ENCODE peak calls at places on chromosome X, in five cellular contexts. W, N, A, K and G are unnamed samples.
A peak's percentile ranks its signal among the peaks of the same experiment; 100 is the strongest.

GRCh38 chrX:37302569-37302968 is 46.6 kb upstream of the PRRG1 start:
- DNase-seq in A (no peak), W (peak; percentile 12), N (no peak), K (no peak), G (no peak)

GRCh38 chrX:3815896-3816664 is 102.6 kb upstream of the PRKX start:
- DNase-seq in W (peak; percentile 46), N (peak; percentile 8), A (peak; percentile 57), K (peak; percentile 71), G (peak; percentile 76)

GRCh38 chrX:119759333-119759766 is 962 bp downstream of the SOWAHD start:
- DNase-seq in N (no peak), W (no peak), A (no peak), K (no peak), G (no peak)

GRCh38 chrX:36898301-36898700 is 109.9 kb upstream of the FAM47C start:
- DNase-seq in N (no peak), K (no peak), W (no peak), A (no peak), G (no peak)

GRCh38 chrX:21943460-21944135 is 3.1 kb downstream of the SMS start:
- DNase-seq in K (no peak), W (no peak), A (no peak), N (peak; percentile 20), G (no peak)

GRCh38 chrX:13373807-13374187 is 53.9 kb upstream of the ATXN3L start:
- DNase-seq in A (no peak), N (no peak), W (no peak), K (no peak), G (no peak)

GRCh38 chrX:153573999-153574398 is 24.9 kb downstream of the CCNQ start:
- DNase-seq in A (no peak), N (no peak), K (no peak), W (no peak), G (no peak)

GRCh38 chrX:75746891-75747639 is 38.0 kb downstream of the MAGEE2 start:
- DNase-seq in W (peak; percentile 42), A (peak; percentile 24), N (peak; percentile 4), K (peak; percentile 63), G (no peak)

GRCh38 chrX:109843963-109844751 is 111.1 kb upstream of the ACSL4 start:
- DNase-seq in A (no peak), N (no peak), K (no peak), W (no peak), G (no peak)

GRCh38 chrX:103847174-103847870 is 15.3 kb upstream of the RAB9B start:
- DNase-seq in N (no peak), K (no peak), W (no peak), A (no peak), G (no peak)

GRCh38 chrX:45709381-45709780 is 508.7 kb upstream of the DIPK2B start:
- DNase-seq in K (no peak), N (no peak), A (no peak), W (no peak), G (no peak)

GRCh38 chrX:80812176-80812575 is 2.5 kb upstream of the BRWD3 start:
- DNase-seq in W (peak; percentile 19), K (no peak), N (no peak), A (no peak), G (no peak)

GRCh38 chrX:49627030-49627777 is 28.4 kb downstream of the GAGE1 start:
- DNase-seq in K (no peak), A (no peak), N (peak; percentile 34), W (peak; percentile 12), G (no peak)

GRCh38 chrX:30875957-30876356 is 13.1 kb downstream of the TAB3 start:
- DNase-seq in W (no peak), K (no peak), N (no peak), A (no peak), G (no peak)

GRCh38 chrX:125293792-125294780 is 25.6 kb upstream of the TEX13C start:
- DNase-seq in K (no peak), N (no peak), A (no peak), W (no peak), G (no peak)

GRCh38 chrX:37613898-37614297 is 42.4 kb downstream of the LANCL3 start:
- DNase-seq in W (no peak), A (no peak), K (no peak), N (no peak), G (no peak)

GRCh38 chrX:54280466-54280865 is 77.4 kb downstream of the WNK3 start:
- DNase-seq in W (no peak), K (no peak), N (no peak), A (no peak), G (no peak)

GRCh38 chrX:48003367-48003757 is 427 bp downstream of the ZNF182 start:
- DNase-seq in A (peak; percentile 12), N (peak; percentile 4), K (no peak), W (no peak), G (no peak)

GRCh38 chrX:76253432-76253831 is 80.6 kb downstream of the PBDC1 start:
- DNase-seq in W (no peak), K (no peak), A (no peak), N (peak; percentile 15), G (no peak)

GRCh38 chrX:115373308-115373707 is 83.8 kb downstream of the LUZP4 start:
- DNase-seq in A (no peak), N (no peak), W (no peak), K (no peak), G (no peak)

GRCh38 chrX:10971176-10971575 is 140.0 kb upstream of the HCCS start:
- DNase-seq in N (no peak), K (no peak), A (no peak), W (no peak), G (no peak)

GRCh38 chrX:132958086-132958703 is at the start of gene HS6ST2:
- DNase-seq in A (peak; percentile 17), W (no peak), K (peak; percentile 48), N (no peak), G (no peak)

GRCh38 chrX:49204017-49204416 is 4.0 kb upstream of the SYP start:
- DNase-seq in N (no peak), W (no peak), A (no peak), K (no peak), G (no peak)

GRCh38 chrX:53084043-53084570 is 1.9 kb downstream of the TSPYL2 start:
- DNase-seq in N (no peak), W (no peak), K (no peak), A (no peak), G (no peak)
- H3K4me3 ChIP-seq in N (no peak overlapping the region), W (peak overlapping the region; percentile 85), K (peak overlapping the region; percentile 73), A (peak overlapping the region; percentile 84), G (peak overlapping the region; percentile 77)

GRCh38 chrX:84340981-84341380 is 153.0 kb upstream of the RPS6KA6 start:
- DNase-seq in A (no peak), N (no peak), W (no peak), K (no peak), G (no peak)

GRCh38 chrX:84336646-84337045 is 148.6 kb upstream of the RPS6KA6 start:
- DNase-seq in K (no peak), N (no peak), A (no peak), W (no peak), G (no peak)

GRCh38 chrX:84339507-84340364 is 151.7 kb upstream of the RPS6KA6 start:
- DNase-seq in N (peak; percentile 1), W (no peak), K (no peak), A (no peak), G (no peak)
- TF ChIP-seq CTCF in N (peak; percentile 29), W (peak; percentile 60), K (peak; percentile 55), A (no peak), G (peak; percentile 28)

GRCh38 chrX:72120798-72121197 is 10.9 kb downstream of the RTL5 start:
- DNase-seq in A (no peak), N (no peak), K (no peak), W (no peak), G (no peak)

GRCh38 chrX:72122621-72123275 is 9.0 kb downstream of the RTL5 start:
- DNase-seq in W (no peak), K (no peak), N (no peak), A (no peak), G (no peak)

GRCh38 chrX:72124540-72125201 is 7.0 kb downstream of the RTL5 start:
- DNase-seq in N (no peak), K (no peak), W (no peak), A (no peak), G (no peak)

GRCh38 chrX:72123471-72124185 is 8.1 kb downstream of the RTL5 start:
- DNase-seq in A (no peak), N (no peak), K (peak; percentile 63), W (peak; percentile 44), G (no peak)

GRCh38 chrX:72121381-72121780 is 10.3 kb downstream of the RTL5 start:
- DNase-seq in K (peak; percentile 72), A (no peak), W (peak; percentile 60), N (no peak), G (no peak)
- H3K4me1 ChIP-seq in K (peaks cover 3% of the 10 kb centered on the region), A (no peaks in the 10 kb centered on the region), W (peaks cover 54% of the 10 kb centered on the region), N (peaks cover 10% of the 10 kb centered on the region), G (peaks cover 47% of the 10 kb centered on the region)

GRCh38 chrX:1493317-1493856 is 40.7 kb upstream of the ASMTL start:
- DNase-seq in W (no peak), A (no peak), K (no peak), N (no peak), G (no peak)
- H3K4me3 ChIP-seq in W (peak overlapping the region; percentile 49), A (no peak overlapping the region), K (peak overlapping the region; percentile 42), N (no peak overlapping the region), G (no peak overlapping the region)

GRCh38 chrX:149491812-149492211 is 13.3 kb downstream of the IDS start:
- DNase-seq in K (no peak), N (no peak), W (no peak), A (no peak), G (no peak)

GRCh38 chrX:149490100-149490499 is 15.0 kb downstream of the IDS start:
- DNase-seq in K (no peak), A (no peak), W (no peak), N (no peak), G (no peak)

DNA sequence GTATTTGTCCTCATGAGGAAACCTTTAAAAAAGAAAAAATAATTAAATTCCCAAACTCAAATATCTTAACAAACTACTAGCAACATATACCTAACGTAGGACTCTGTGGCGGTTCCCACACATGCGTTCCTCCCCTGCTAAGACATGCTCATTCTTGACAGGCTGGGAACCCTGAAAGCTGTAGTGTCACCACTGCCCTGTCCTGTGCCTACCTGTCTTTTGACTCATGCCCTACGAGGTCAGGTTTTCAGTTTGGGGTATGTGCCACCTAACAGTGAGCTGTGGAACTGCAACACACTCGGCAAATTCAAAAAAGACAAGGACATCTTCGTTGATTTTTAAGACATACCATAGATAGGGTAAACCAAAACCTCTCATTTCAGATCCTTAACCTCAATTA is 17.8 kb downstream of the IDS start:
- DNase-seq in N (peak; percentile 25), K (no peak), A (no peak), W (no peak), G (no peak)
- TF ChIP-seq CTCF in N (peak; percentile 20), K (no peak), A (no peak), W (peak; percentile 24), G (peak; percentile 17)

GRCh38 chrX:150408007-150408406 is 44.9 kb downstream of the MAMLD1 start:
- DNase-seq in K (no peak), N (no peak), W (no peak), A (no peak), G (no peak)
- H3K4me1 ChIP-seq in K (peaks cover 3% of the 10 kb centered on the region), N (no peaks in the 10 kb centered on the region), W (peaks cover 18% of the 10 kb centered on the region), A (peaks cover 13% of the 10 kb centered on the region), G (no peaks in the 10 kb centered on the region)

GRCh38 chrX:131288188-131288587 is 918 bp downstream of the IGSF1 start:
- DNase-seq in A (no peak), K (no peak), N (no peak), W (no peak), G (no peak)

GRCh38 chrX:131287556-131288179 is 1.4 kb downstream of the IGSF1 start:
- DNase-seq in K (no peak), A (no peak), N (no peak), W (no peak), G (no peak)

GRCh38 chrX:131289527-131289926 is 421 bp upstream of the IGSF1 start:
- DNase-seq in N (no peak), A (no peak), W (no peak), K (no peak), G (no peak)

GRCh38 chrX:131288738-131289511 is at the start of gene IGSF1:
- DNase-seq in N (no peak), A (peak; percentile 37), K (no peak), W (peak; percentile 30), G (no peak)
- H3K4me3 ChIP-seq in N (peak within 1 kb of the TSS; percentile 26), A (peak within 1 kb of the TSS; percentile 18), K (peak within 1 kb of the TSS; percentile 42), W (peak within 1 kb of the TSS; percentile 50), G (peak within 1 kb of the TSS; percentile 22)